ENCODE peak calls at places on chromosomes 12 and 14, in four cellular contexts. F is progenitor cell of endocrine pancreas, Z is activated B cell treated with CpG ODN at 0.5 μM for 24 hours, C is WERI-Rb-1. G is an unnamed sample.

GRCh38 chr14:105151838-105152793 is 16.5 kb downstream of the JAG2 start:
- DNase-seq in F (no peak), Z (no peak), C (no peak), G (no peak)

GRCh38 chr14:91145396-91146160 is 31.7 kb downstream of the DGLUCY start:
- DNase-seq in Z (no peak), C (no peak), F (no peak), G (no peak)

GRCh38 chr12:127041985-127042625 is 1224.9 kb upstream of the TMEM132C start:
- DNase-seq in C (no peak), Z (no peak), F (no peak), G (no peak)

GRCh38 chr14:72049462-72049861 is 117.2 kb downstream of the RGS6 start:
- DNase-seq in F (no peak), Z (no peak), C (no peak), G (no peak)

GRCh38 chr12:1811281-1811947 is 9.0 kb upstream of the LRTM2 start:
- DNase-seq in F (no peak), Z (no peak), C (no peak), G (no peak)

GRCh38 chr12:68159681-68160304 is at the start of gene IFNG:
- DNase-seq in F (no peak), Z (no peak), C (no peak), G (no peak)

GRCh38 chr14:21090940-21091663 is 7.4 kb downstream of the ZNF219 start:
- DNase-seq in F (no peak), Z (no peak), C (peak; percentile 23), G (no peak)

GRCh38 chr14:63155511-63156189 is 48.6 kb upstream of the RHOJ start:
- DNase-seq in F (no peak), C (no peak), Z (no peak), G (no peak)

GRCh38 chr12:1947081-1947480 is 28.6 kb upstream of the CACNA2D4 start:
- DNase-seq in C (no peak), F (no peak), Z (no peak), G (peak; percentile 16)

GRCh38 chr12:66066071-66066928 is 64.2 kb downstream of the LLPH start:
- DNase-seq in C (no peak), F (no peak), Z (no peak), G (no peak)

GRCh38 chr14:53500191-53500590 is 347.1 kb upstream of the DDHD1 start:
- DNase-seq in Z (no peak), C (no peak), F (no peak), G (no peak)

GRCh38 chr14:20409226-20409625 is 4.1 kb downstream of the TEP1 start:
- DNase-seq in Z (no peak), C (no peak), F (no peak), G (peak; percentile 57)

GRCh38 chr12:65808580-65808979 is 15.7 kb upstream of the HMGA2 start:
- DNase-seq in C (no peak), Z (no peak), F (no peak), G (no peak)

GRCh38 chr14:92105845-92106094 is 612 bp downstream of the ATXN3 start:
- DNase-seq in C (no peak), F (no peak), Z (no peak), G (no peak)

GRCh38 chr14:101665478-101666078 is 95.9 kb upstream of the PPP2R5C start:
- DNase-seq in C (peak; percentile 60), Z (no peak), F (peak; percentile 51), G (peak; percentile 40)

GRCh38 chr12:71236133-71236660 is 78.4 kb upstream of the TSPAN8 start:
- DNase-seq in Z (no peak), F (no peak), C (no peak), G (no peak)

GRCh38 chr14:61514927-61515326 is 180.4 kb upstream of the HIF1A start:
- DNase-seq in F (no peak), C (no peak), Z (no peak), G (no peak)

GRCh38 chr14:89455412-89455811 is 38.4 kb upstream of the FOXN3 start:
- DNase-seq in F (no peak), Z (no peak), C (peak; percentile 52), G (no peak)

GRCh38 chr12:64571346-64571745 is 38.9 kb upstream of the RASSF3 start:
- DNase-seq in C (no peak), Z (no peak), F (no peak), G (no peak)

GRCh38 chr14:89641495-89642162 is 224.6 kb upstream of the FOXN3 start:
- DNase-seq in F (no peak), Z (no peak), C (no peak), G (no peak)

GRCh38 chr12:110530511-110530910 is 28.4 kb downstream of the RAD9B start:
- DNase-seq in Z (no peak), C (no peak), F (no peak), G (no peak)

GRCh38 chr14:24085215-24085614 is 8.9 kb upstream of the PCK2 start:
- DNase-seq in F (no peak), C (peak; percentile 79), Z (no peak), G (no peak)

GRCh38 chr14:24086193-24086955 is 7.7 kb upstream of the PCK2 start:
- DNase-seq in C (peak; percentile 95), F (no peak), Z (no peak), G (no peak)

GRCh38 chr14:24087004-24087403 is 7.1 kb upstream of the PCK2 start:
- DNase-seq in Z (no peak), F (no peak), C (no peak), G (no peak)

GRCh38 chr14:24089890-24090289 is 4.2 kb upstream of the PCK2 start:
- DNase-seq in C (no peak), Z (no peak), F (no peak), G (no peak)

DNA sequence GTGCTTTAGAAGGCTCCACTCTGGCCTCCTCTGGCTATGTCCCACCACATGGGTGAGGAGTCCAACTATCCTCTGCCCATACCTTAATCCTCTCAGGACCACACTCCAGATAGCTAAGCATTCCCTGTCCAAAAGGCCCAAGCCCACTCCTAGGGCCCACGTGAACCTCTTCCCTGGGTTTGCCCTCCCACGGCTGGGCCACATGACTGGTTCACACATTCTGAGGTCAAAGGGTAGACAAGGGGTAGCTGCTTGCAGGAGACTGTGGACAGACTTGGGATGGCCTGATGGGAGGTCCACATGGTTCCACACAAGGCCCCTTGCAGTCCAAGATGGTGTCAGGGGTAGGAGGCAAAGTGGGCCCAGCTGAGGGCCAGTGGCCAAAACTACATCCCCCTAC is 6.0 kb upstream of the PCK2 start:
- DNase-seq in F (no peak), Z (no peak), C (no peak), G (no peak)
- TF ChIP-seq CTCF in F (no peak), Z (no peak), C (no peak), G (no peak)

DNA sequence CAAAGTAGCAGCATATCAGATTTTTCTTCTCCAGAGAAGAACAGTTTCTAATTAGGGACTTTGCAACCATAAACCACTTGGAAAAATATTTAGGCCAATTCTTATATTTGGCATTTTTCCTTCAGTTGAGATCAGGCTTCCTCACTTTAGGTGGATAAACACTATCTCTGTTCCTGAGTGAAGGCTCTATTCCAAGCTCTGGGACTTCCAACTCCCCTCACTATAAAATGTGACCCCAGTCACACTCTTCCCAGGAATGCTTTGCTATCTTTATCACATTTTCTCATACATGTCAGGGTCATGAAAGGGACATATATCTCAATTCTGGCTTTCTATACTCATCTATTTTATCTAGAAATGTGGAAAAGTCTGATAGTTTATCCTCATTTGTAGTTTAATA is 1434.1 kb upstream of the FLRT2 start:
- DNase-seq in Z (no peak), C (no peak), F (no peak), G (no peak)
- TF ChIP-seq CTCF in Z (no peak), C (no peak), F (no peak), G (no peak)

GRCh38 chr12:82505150-82505549 is 146.8 kb downstream of the METTL25 start:
- DNase-seq in C (no peak), F (no peak), Z (no peak), G (no peak)
- TF ChIP-seq CTCF in C (no peak), F (no peak), Z (no peak), G (no peak)

DNA sequence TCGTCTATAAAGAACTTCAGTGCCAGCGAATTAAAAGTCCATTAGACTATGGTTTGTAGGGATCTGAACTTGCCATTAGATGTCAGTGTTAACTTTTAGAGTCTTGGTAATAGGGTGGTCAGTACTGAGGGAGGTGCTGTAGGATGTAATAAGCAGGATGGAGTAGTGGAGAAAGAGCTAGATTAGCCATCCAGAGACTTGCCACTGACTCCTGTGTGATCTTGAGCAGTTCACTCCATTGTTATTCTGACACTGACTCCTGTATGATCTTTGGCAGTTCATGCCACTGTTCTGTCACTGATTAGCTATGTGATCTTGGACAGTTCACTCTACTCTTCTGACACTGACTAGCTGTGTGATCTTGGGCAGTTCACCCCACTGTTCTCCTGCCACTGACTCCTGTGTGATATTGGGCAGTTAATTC is 133.6 kb downstream of the TTLL5 start:
- DNase-seq in F (no peak), Z (no peak), C (peak; percentile 8), G (peak; percentile 67)
- TF ChIP-seq CTCF in F (no peak), Z (no peak), C (peak; percentile 26), G (peak; percentile 70)

DNA sequence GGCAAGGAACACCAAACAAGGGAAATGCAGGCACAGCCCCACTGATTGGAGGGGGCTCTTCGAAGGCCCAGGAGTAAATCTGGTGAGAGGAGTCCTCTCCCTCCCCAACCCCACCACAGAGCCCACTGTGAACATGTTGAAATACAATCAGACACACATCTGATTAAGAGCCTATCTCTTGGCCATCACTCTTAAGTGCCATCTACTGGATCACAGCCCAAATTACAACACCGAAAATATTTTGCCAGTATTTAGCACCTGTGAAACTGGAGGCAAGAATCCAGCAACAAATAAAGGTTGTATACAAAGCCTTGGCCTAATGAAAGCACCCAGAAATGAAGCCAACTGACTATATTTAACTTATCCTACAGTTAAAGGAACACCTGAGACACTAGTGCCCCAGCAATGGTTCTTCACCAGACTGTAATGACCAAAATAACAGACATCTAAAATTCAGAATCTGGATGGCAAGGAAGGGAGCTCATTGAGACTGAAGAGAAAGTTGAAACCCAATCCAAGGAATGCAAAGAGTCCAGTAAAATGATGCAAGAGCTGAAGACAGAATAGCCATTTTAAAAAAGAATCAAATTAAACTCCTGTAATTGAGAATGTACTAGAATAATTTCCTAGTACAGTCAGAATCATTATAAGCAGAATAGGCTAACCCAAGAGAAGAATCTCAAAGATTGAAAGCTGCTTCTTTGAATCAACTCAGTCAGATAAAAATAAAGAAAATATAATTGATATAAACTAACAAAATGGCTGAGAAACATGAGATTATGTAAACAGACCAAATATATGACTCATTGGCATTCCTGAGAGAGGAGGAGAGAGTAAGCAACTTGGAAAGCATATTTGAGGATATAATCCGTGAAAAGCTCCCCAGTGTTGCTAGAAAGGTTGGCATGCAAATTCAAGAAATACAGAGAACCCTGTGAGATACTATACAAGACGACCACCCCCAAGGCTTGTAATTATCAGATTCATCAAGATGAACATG is 1117.0 kb downstream of the FLRT2 start:
- DNase-seq in C (no peak), Z (no peak), F (no peak), G (peak; percentile 56)
- TF ChIP-seq CTCF in C (peak; percentile 28), Z (no peak), F (no peak), G (peak; percentile 51)

GRCh38 chr12:121223283-121223946 is 13.5 kb downstream of the P2RX4 start:
- DNase-seq in C (peak; percentile 41), Z (no peak), F (no peak), G (peak; percentile 26)
- TF ChIP-seq CTCF in C (peak; percentile 71), Z (no peak), F (no peak), G (peak; percentile 68)